ENCODE peak calls at places on chromosomes 2 and 18, in nine cellular contexts. Q is IMR-90; F is head of caudate nucleus; P is thyroid gland; K is NCI-H1417; J is AG09309; C is activated CD4-positive, alpha-beta T cell treated with anti-CD3 and anti-CD28 coated beads, Interleukin-2, amount 10 ng/mL, durations not matched to agents 7 days and 5 days; T is activated T-cell treated with anti-CD3 and anti-CD28 coated beads, Interleukin-2, amount 50 U/mL, for 48 hours; O is central memory CD8-positive, alpha-beta T cell. A is an unnamed sample.

GRCh38 chr18:77095356-77096030 is 37.1 kb downstream of the MBP start:
- DNase-seq in J (no peak), K (no peak), O (no peak), T (no peak), P (no peak), Q (no peak), C (no peak), F (no peak), A (no peak)

GRCh38 chr2:188382107-188382506 is 90.4 kb downstream of the GULP1 start:
- DNase-seq in F (no peak), J (no peak), T (no peak), O (no peak), C (no peak), Q (peak), K (no peak), P (no peak), A (peak)

GRCh38 chr18:40956213-40956612 is 998.8 kb upstream of the PIK3C3 start:
- DNase-seq in P (no peak), J (no peak), Q (no peak), F (no peak), K (no peak), C (no peak), T (no peak), O (no peak), A (no peak)

GRCh38 chr2:236954641-236955040 is 131.0 kb upstream of the COPS8 start:
- DNase-seq in J (no peak), K (no peak), Q (no peak), C (no peak), P (no peak), T (no peak), F (no peak), O (no peak), A (no peak)

GRCh38 chr2:175883586-175884194 is 118.4 kb downstream of the LNPK start:
- DNase-seq in C (no peak), F (no peak), Q (no peak), J (no peak), O (no peak), T (no peak), K (no peak), P (no peak), A (no peak)

GRCh38 chr18:35511833-35512232 is 14.1 kb upstream of the INO80C start:
- DNase-seq in Q (no peak), T (no peak), P (no peak), F (no peak), J (no peak), K (no peak), O (no peak), C (no peak), A (no peak)

GRCh38 chr2:105409717-105410116 is 10.9 kb upstream of the FHL2 start:
- DNase-seq in F (no peak), P (peak), O (no peak), Q (peak), K (no peak), C (no peak), T (no peak), J (peak), A (no peak)

GRCh38 chr2:237943395-237944094 is 23.3 kb upstream of the UBE2F start:
- DNase-seq in O (no peak), C (no peak), P (no peak), Q (no peak), T (no peak), F (peak), J (no peak), K (no peak), A (no peak)

GRCh38 chr2:175432793-175433192 is 251.3 kb upstream of the ATP5MC3 start:
- DNase-seq in F (no peak), C (no peak), O (no peak), J (no peak), T (no peak), P (no peak), Q (no peak), K (no peak), A (no peak)

GRCh38 chr18:26901020-26901419 is 35.5 kb upstream of the AQP4 start:
- DNase-seq in J (no peak), T (no peak), K (no peak), O (no peak), P (no peak), Q (no peak), C (no peak), F (no peak), A (no peak)

GRCh38 chr2:85796549-85797262 is 42.9 kb downstream of the ATOH8 start:
- DNase-seq in O (no peak), T (no peak), C (no peak), K (no peak), J (no peak), P (no peak), F (peak), Q (no peak), A (no peak)

GRCh38 chr2:84827978-84828575 is 52.8 kb downstream of the TRABD2A start:
- DNase-seq in J (no peak), O (no peak), Q (no peak), C (no peak), T (no peak), K (no peak), F (no peak), P (no peak), A (no peak)

GRCh38 chr2:31263636-31264190 is 29.8 kb downstream of the EHD3 start:
- DNase-seq in K (no peak), P (no peak), C (no peak), J (no peak), O (no peak), F (no peak), T (no peak), Q (no peak), A (no peak)

GRCh38 chr2:144426355-144426754 is 93.6 kb downstream of the ZEB2 start:
- DNase-seq in Q (no peak), P (no peak), O (no peak), J (no peak), T (no peak), K (no peak), C (no peak), F (no peak), A (no peak)

GRCh38 chr2:26711457-26712155 is 19.1 kb downstream of the KCNK3 start:
- DNase-seq in K (no peak), T (no peak), C (no peak), O (no peak), J (no peak), F (no peak), P (peak), Q (no peak), A (no peak)

GRCh38 chr18:22637787-22638186 is 220.1 kb upstream of the CTAGE1 start:
- DNase-seq in Q (peak), T (no peak), F (no peak), K (no peak), J (peak), P (no peak), C (no peak), O (no peak), A (peak)

GRCh38 chr2:98458667-98459380 is 14.2 kb downstream of the INPP4A start:
- DNase-seq in O (no peak), C (no peak), J (no peak), K (no peak), Q (no peak), P (no peak), F (no peak), T (no peak), A (no peak)

GRCh38 chr2:157173740-157174184 is 83.7 kb upstream of the GALNT5 start:
- DNase-seq in Q (peak), P (no peak), J (peak), F (no peak), O (no peak), T (no peak), C (no peak), K (no peak), A (peak)

GRCh38 chr18:48270929-48271328 is 138.3 kb downstream of the ZBTB7C start:
- DNase-seq in J (no peak), K (no peak), Q (no peak), T (no peak), P (no peak), F (no peak), C (no peak), O (no peak), A (no peak)

GRCh38 chr2:68388772-68389171 is 23.7 kb downstream of the PLEK start:
- DNase-seq in P (no peak), C (no peak), J (no peak), K (no peak), T (no peak), F (no peak), Q (no peak), O (no peak), A (no peak)

GRCh38 chr2:113218283-113219091 is 44.7 kb downstream of the PSD4 start:
- DNase-seq in P (peak), F (no peak), C (no peak), T (no peak), Q (no peak), K (no peak), O (no peak), J (no peak), A (no peak)

GRCh38 chr2:149733936-149734685 is 146.5 kb upstream of the MMADHC start:
- DNase-seq in Q (peak), O (no peak), P (no peak), C (no peak), K (no peak), T (no peak), J (no peak), F (no peak), A (peak)

GRCh38 chr2:200698217-200698616 is 112.4 kb downstream of the AOX1 start:
- DNase-seq in F (no peak), J (no peak), P (no peak), C (no peak), K (no peak), T (no peak), Q (no peak), O (no peak), A (no peak)

GRCh38 chr2:240139011-240139441 is 1.4 kb downstream of the OTOS start:
- DNase-seq in F (no peak), P (no peak), K (no peak), J (no peak), Q (no peak), O (no peak), T (no peak), C (no peak), A (no peak)

GRCh38 chr2:28613616-28614501 is 118.0 kb downstream of the PLB1 start:
- DNase-seq in P (peak), T (peak), C (peak), J (no peak), Q (peak), O (no peak), F (no peak), K (peak), A (peak)